ENCODE peak calls at places on chromosome 4, in four cellular contexts. T, A, Z and W are unnamed samples.

GRCh38 chr4:84366111-84366510 is 133.0 kb downstream of the NKX6-1 start:
- DNase-seq in T (no peak), A (no peak), Z (no peak), W (no peak)

GRCh38 chr4:159446266-159446976 is 343.5 kb downstream of the RAPGEF2 start:
- DNase-seq in T (peak), A (peak), Z (peak), W (peak)

GRCh38 chr4:36363024-36363423 is 81.6 kb downstream of the DTHD1 start:
- DNase-seq in T (no peak), A (peak), Z (no peak), W (no peak)

GRCh38 chr4:185254434-185254833 is 45.0 kb downstream of the SNX25 start:
- DNase-seq in T (no peak), A (no peak), Z (peak), W (no peak)

GRCh38 chr4:73684097-73684496 is 56.3 kb upstream of the CXCL8 start:
- DNase-seq in T (no peak), A (no peak), Z (no peak), W (no peak)

GRCh38 chr4:137394000-137394399 is 138.3 kb downstream of the PCDH18 start:
- DNase-seq in T (no peak), A (no peak), Z (no peak), W (no peak)

GRCh38 chr4:183130328-183131155 is 31.5 kb downstream of the WWC2 start:
- DNase-seq in T (no peak), A (peak), Z (no peak), W (no peak)

GRCh38 chr4:151420408-151420807 is 11.4 kb downstream of the FHIP1A start:
- DNase-seq in T (no peak), A (no peak), Z (no peak), W (no peak)

GRCh38 chr4:137711502-137711901 is 179.2 kb upstream of the PCDH18 start:
- DNase-seq in T (no peak), A (no peak), Z (no peak), W (no peak)

GRCh38 chr4:73593631-73594241 is 26.5 kb downstream of the RASSF6 start:
- DNase-seq in T (no peak), A (peak), Z (peak), W (no peak)

GRCh38 chr4:1551211-1551610 is 132.9 kb downstream of the FAM53A start:
- DNase-seq in T (no peak), A (no peak), Z (no peak), W (no peak)

GRCh38 chr4:1547863-1548637 is 136.1 kb downstream of the FAM53A start:
- DNase-seq in T (no peak), A (no peak), Z (no peak), W (no peak)

GRCh38 chr4:1552451-1552850 is 131.7 kb downstream of the FAM53A start:
- DNase-seq in T (no peak), A (no peak), Z (no peak), W (no peak)

GRCh38 chr4:1549638-1550035 is 134.5 kb downstream of the FAM53A start:
- DNase-seq in T (no peak), A (no peak), Z (no peak), W (no peak)

GRCh38 chr4:1550122-1551070 is 133.7 kb downstream of the FAM53A start:
- DNase-seq in T (no peak), A (no peak), Z (no peak), W (no peak)
- TF ChIP-seq BHLHE40 in T (no peak), A (no peak), Z (no peak), W (no peak)

DNA sequence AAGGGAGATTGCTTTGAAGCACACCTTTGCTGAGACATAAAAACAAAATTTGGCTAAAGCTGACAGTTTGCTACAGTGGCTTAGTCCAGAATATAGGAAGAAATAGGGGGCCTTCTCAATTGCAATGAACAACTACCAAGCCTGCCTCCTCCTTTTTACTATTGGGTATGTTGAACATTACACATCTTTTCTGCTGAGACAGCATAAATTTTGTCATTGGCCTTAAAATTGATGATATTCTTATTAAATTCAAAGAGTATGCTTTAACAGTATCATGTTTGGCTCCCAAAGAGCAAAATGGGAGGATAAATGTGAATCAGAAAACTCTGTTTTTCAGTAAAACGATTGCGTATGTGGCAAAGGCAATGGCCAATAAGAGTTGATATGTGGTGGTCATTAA is 721.9 kb upstream of the IGFBP7 start:
- DNase-seq in T (no peak), A (no peak), Z (no peak), W (no peak)
- TF ChIP-seq MAX in T (no peak), A (no peak), Z (no peak), W (no peak)

DNA sequence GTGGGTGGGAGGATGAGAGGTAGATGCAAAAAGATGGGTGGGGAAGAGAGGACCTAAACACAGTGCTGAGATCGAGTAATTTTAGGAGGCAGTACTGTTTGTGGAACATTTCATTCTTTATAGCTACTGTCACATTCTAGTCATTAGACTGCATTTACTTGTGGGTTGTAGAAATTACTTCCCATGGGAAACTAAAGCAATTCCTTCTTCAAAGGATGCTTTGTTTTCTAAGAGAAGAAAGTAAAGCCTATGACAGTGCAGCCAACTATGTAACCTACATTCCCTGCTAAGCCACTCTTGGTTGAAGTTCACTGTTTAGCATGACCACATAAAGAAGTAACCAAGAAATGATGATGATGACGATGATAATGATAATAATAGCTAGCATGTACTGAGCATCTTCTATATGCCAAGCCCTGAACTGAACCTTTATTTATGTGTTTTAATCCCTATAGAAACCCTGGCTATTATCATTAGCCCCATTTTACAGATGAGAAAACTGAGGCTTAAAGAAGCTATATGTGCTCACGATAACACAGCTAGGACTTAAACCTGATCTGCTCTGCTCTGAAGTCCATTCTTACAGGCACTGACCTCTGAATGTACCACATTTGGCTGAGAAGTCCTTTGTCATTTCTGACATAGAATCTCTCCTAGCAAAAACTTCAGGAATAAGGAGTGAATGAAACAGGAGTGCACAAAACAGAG is 114.5 kb upstream of the KIT start:
- DNase-seq in T (no peak), A (no peak), Z (no peak), W (no peak)
- TF ChIP-seq BHLHE40 in T (no peak), A (no peak), Z (no peak), W (no peak)

DNA sequence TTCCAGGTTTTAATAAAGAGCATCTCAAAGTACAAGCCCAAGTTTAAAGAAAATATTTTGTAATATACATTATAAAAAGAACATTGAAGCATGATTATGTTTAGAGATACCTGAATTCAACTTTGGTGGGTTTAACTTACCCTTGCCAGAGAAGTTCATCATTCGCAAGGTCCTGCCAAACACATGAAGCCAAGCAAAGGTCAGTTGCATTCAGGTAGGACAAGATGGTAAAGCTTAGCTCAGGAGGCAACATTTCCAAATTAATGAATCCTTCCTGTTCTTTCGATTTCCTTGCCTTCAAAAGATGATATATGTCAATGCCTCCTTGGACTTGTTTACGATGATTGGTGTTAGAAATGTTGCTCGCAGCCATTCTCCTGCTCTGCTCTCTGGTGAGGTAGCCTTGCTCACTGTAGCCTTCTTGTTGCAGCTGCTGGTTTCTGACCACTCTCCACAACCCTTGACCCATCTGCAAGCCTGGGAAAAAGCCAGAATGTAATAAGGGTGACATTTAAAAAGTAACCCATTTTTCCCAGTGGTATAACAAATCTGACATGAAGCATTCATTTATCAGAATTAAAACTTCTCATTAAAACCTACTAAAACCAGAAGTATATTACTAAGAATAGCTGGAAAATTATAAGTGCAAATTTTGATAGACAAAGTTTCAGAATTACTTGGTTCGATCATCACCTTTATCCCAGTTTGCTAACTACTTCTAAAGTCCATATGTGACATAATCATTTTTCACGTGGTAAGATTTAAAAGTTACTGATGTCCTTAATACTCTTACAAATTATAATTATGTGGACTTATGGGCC is 20.6 kb downstream of the FBXO8 start:
- DNase-seq in T (no peak), A (no peak), Z (no peak), W (no peak)
- TF ChIP-seq MAX in T (no peak), A (no peak), Z (no peak), W (no peak)

DNA sequence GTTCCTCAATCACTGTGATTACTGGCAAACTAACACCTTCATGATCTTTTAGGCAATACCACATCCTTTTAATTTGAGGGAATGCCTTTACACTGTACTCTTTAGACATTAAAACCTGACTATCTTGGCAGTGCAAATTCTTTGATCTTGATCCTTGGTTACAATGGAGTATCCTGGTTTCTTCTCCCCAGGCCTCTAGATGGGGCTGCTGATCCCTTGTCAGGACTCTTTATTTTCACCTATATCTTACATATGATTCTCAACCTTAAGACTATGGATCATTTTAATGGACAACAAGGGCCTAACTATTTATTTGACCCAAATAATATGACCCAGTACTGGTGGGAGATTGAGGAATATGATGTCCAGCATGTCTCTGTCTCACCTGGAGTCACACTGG is 1005.5 kb upstream of the INTU start:
- DNase-seq in T (no peak), A (peak), Z (no peak), W (no peak)
- TF ChIP-seq BHLHE40 in T (no peak), A (no peak), Z (no peak), W (no peak)

DNA sequence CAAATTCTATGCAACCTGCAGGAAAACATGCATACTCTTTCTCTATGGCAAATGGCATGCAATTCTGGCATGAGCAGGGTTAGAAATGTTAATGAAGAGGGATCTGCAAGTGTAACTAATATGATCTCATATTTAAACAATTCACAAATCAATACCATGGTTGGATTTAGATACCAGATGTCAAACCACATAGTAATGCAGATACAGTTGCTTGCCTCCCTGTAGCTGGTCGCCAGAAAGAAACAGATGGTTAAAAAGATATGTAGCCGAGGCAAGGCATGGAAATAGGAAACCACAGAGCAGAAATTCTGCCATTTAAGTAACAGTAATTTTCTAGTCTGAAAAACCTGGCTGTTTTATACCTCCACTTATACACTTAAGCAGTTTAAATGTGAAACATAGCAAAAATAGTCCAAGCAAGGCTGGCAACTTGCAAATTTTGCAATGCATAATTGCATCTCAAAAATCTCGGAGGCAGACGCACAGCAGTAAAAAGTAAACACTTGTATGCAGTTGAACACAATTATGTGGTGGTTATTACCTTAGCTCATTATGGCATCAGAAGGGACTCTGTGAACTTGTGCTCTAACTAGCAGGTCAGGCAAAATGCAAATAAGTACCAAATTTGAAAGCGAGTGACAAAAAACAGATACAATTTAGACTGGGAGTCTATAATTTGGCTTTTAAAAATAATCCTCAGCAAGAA is 126.8 kb downstream of the NAA11 start:
- DNase-seq in T (no peak), A (no peak), Z (no peak), W (peak)
- TF ChIP-seq MAX in T (no peak), A (no peak), Z (no peak), W (no peak)

DNA sequence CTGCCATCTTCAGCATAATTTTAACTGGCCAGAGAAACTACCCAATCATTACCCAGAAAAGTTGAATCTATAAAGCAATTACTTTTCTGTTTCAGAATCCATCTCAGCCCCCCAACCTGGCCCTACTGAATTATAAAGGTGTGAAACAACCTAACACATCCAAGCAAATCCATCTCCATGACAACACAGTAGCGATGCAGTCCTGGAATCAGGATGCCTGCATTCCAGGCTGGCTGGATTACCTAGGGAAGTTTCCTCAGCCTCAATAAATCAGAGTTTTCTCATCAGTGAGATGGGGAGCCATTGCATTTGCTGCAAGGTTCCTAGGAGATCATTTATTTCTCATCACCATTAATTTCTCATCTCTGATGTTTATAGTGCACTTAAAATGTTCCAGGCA is 46.0 kb downstream of the LNX1 start:
- DNase-seq in T (no peak), A (no peak), Z (no peak), W (no peak)
- TF ChIP-seq BHLHE40 in T (no peak), A (no peak), Z (no peak), W (no peak)

DNA sequence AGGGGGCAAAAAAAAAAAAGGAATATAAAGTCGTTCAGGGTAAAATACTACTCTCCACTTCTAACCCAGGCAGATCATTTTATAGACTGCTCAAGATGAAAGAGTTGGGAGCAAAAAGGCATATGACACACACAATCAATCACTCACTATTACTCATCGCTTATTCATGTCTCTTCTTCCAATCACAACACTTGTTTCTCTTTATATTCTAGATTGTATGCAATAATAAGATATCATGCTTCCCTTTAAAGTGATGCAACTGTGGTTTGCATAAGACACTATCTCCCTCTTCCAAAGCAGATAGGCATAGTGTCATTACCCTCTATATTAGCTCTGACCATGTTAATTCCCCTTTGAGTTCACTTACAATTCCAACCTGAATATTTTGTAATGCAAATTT is 154.8 kb upstream of the EPHA5 start:
- DNase-seq in T (no peak), A (peak), Z (no peak), W (no peak)
- TF ChIP-seq MAX in T (no peak), A (no peak), Z (no peak), W (no peak)

DNA sequence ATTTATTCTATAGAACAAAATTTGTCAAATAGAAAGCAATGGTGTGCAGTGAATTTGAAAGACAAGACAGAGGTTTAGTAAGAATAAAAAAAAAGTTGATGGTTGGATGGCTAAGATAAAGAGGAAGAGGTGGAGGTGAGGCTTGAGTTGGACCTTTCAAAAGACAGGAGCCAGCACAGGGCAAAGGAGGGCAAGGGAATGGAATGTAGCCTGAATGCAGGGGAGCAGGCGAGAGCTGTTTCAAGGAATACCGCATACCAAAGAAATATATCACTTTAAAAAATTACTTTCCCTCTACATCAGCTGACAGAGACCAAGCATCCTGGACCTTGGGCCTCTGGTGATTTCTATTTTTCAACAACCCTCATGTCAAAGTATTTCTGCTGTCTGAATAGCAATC is 38.0 kb upstream of the CXXC4 start:
- DNase-seq in T (no peak), A (no peak), Z (no peak), W (no peak)
- TF ChIP-seq BHLHE40 in T (no peak), A (no peak), Z (no peak), W (no peak)